ENCODE peak calls at places on chromosome 17, in five cellular contexts. Z is fibroblast of the aortic adventitia, T is upper lobe of right lung, D is endodermal cell, U is adrenal gland. H is an unnamed sample.

GRCh38 chr17:11898526-11899235 is 98.6 kb downstream of the ZNF18 start:
- DNase-seq in Z (no peak), T (no peak), D (peak; percentile 12), U (no peak), H (no peak)

GRCh38 chr17:78390241-78391050 is 12.0 kb downstream of the PGS1 start:
- DNase-seq in Z (peak; percentile 87), T (no peak), D (peak; percentile 90), U (no peak), H (no peak)

GRCh38 chr17:27496005-27496404 is 39.8 kb downstream of the KSR1 start:
- DNase-seq in Z (no peak), T (no peak), D (no peak), U (no peak), H (no peak)

GRCh38 chr17:50725769-50726655 is 6.6 kb downstream of the LUC7L3 start:
- DNase-seq in Z (no peak), T (no peak), D (peak; percentile 43), U (no peak), H (no peak)

GRCh38 chr17:42248351-42249179 is 27.6 kb downstream of the STAT5B start:
- DNase-seq in Z (peak; percentile 98), T (no peak), D (no peak), U (peak; percentile 94), H (peak; percentile 89)

GRCh38 chr17:64653325-64653984 is 8.7 kb downstream of the SMURF2 start:
- DNase-seq in Z (peak; percentile 66), T (no peak), D (no peak), U (no peak), H (no peak)

GRCh38 chr17:16100737-16101400 is 101.2 kb downstream of the TTC19 start:
- DNase-seq in Z (peak; percentile 13), T (no peak), D (no peak), U (no peak), H (no peak)

GRCh38 chr17:2749058-2749783 is at the start of gene CCDC92B:
- DNase-seq in Z (no peak), T (no peak), D (peak; percentile 74), U (no peak), H (no peak)

GRCh38 chr17:17883801-17884200 is 47.0 kb upstream of the SREBF1 start:
- DNase-seq in Z (no peak), T (no peak), D (no peak), U (no peak), H (no peak)

GRCh38 chr17:17236295-17237025 is 508 bp downstream of the FLCN start:
- DNase-seq in Z (peak; percentile 29), T (no peak), D (no peak), U (no peak), H (no peak)

GRCh38 chr17:1083451-1084187 is 86.7 kb downstream of the TIMM22 start:
- DNase-seq in Z (no peak), T (no peak), D (no peak), U (no peak), H (no peak)

GRCh38 chr17:77095461-77095860 is 45.3 kb upstream of the SEC14L1 start:
- DNase-seq in Z (no peak), T (no peak), D (no peak), U (no peak), H (no peak)

GRCh38 chr17:78852709-78853111 is 12.1 kb upstream of the USP36 start:
- DNase-seq in Z (no peak), T (no peak), D (peak; percentile 78), U (no peak), H (no peak)

GRCh38 chr17:16352303-16352837 is 899 bp downstream of the CENPV start:
- DNase-seq in Z (peak; percentile 27), T (peak; percentile 65), D (peak; percentile 85), U (peak; percentile 49), H (peak; percentile 63)

GRCh38 chr17:42754782-42755181 is 6.2 kb upstream of the RAMP2 start:
- DNase-seq in Z (peak; percentile 83), T (no peak), D (no peak), U (no peak), H (peak; percentile 92)

GRCh38 chr17:79617740-79618382 is 7.0 kb upstream of the RBFOX3 start:
- DNase-seq in Z (no peak), T (peak; percentile 54), D (peak; percentile 40), U (no peak), H (peak; percentile 63)

GRCh38 chr17:65039349-65039988 is 17.1 kb downstream of the GNA13 start:
- DNase-seq in Z (no peak), T (no peak), D (no peak), U (no peak), H (no peak)

GRCh38 chr17:73589096-73589980 is 54.9 kb downstream of the SDK2 start:
- DNase-seq in Z (no peak), T (no peak), D (peak; percentile 97), U (no peak), H (no peak)

GRCh38 chr17:75720656-75721462 is at the start of gene ITGB4:
- DNase-seq in Z (no peak), T (peak; percentile 91), D (peak; percentile 97), U (no peak), H (no peak)
- H3K4me3 ChIP-seq in Z (no peak within 1 kb of the TSS), T (peak within 1 kb of the TSS; percentile 57), D (peak within 1 kb of the TSS; percentile 35), U (peak within 1 kb of the TSS; percentile 62), H (peak within 1 kb of the TSS; percentile 34)

GRCh38 chr17:57261084-57261461 is 4.8 kb downstream of the MSI2 start:
- DNase-seq in Z (no peak), T (no peak), D (peak; percentile 13), U (no peak), H (no peak)

GRCh38 chr17:57262557-57262956 is 6.2 kb downstream of the MSI2 start:
- DNase-seq in Z (no peak), T (no peak), D (peak; percentile 3), U (no peak), H (no peak)

GRCh38 chr17:57259817-57260216 is 3.5 kb downstream of the MSI2 start:
- DNase-seq in Z (no peak), T (no peak), D (peak; percentile 36), U (no peak), H (no peak)

GRCh38 chr17:57257911-57258885 is 1.9 kb downstream of the MSI2 start:
- DNase-seq in Z (peak; percentile 8), T (no peak), D (peak; percentile 78), U (no peak), H (no peak)

DNA sequence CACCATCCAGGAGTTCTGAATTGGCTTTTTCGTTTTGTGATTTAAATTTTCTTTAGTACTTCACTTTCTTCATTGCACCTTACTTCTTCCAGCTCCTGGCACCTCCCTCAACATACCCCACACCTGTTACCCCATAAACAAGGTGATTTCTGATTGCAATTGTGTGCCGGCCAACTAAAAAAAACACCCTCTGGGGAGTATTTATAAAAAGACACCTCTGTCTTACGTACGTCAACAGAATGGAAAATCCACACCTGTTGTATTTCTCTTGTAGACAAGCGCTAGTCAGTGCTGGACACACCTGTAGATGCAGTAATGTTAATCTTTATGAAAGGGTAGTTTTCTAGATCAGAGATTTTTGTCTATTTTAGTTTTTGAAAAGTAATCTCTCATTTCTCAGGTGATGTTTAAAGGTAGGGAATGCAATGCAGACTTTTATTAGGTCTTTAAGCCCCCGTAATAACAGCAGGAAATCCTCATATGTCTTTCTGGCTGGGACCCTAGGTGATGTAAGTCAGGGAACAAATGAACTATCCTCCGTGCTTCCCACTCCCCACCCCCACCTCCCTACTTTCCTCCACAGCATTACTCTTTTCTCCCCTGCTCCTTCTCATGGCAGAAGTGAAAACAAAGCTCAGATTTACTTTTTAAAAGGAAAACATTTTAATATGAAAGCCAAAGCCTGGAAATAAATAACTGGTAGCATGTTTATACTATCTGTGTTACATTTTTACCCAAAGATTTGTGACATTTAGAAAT is 4.2 kb downstream of the MSI2 start:
- DNase-seq in Z (no peak), T (no peak), D (peak; percentile 22), U (no peak), H (no peak)
- H3K4me3 ChIP-seq in Z (no peak overlapping the region), T (no peak overlapping the region), D (peak overlapping the region; percentile 90), U (peak overlapping the region; percentile 36), H (no peak overlapping the region)

GRCh38 chr17:49497147-49498036 is 2.3 kb downstream of the NGFR start:
- DNase-seq in Z (no peak), T (no peak), D (peak; percentile 94), U (peak; percentile 64), H (peak; percentile 76)

GRCh38 chr17:49495842-49496182 is 719 bp downstream of the NGFR start:
- DNase-seq in Z (no peak), T (no peak), D (peak; percentile 81), U (no peak), H (no peak)

GRCh38 chr17:49496183-49496865 is 1.2 kb downstream of the NGFR start:
- DNase-seq in Z (peak; percentile 37), T (peak; percentile 87), D (peak; percentile 96), U (peak; percentile 68), H (peak; percentile 75)

GRCh38 chr17:49498037-49498615 is 3.0 kb downstream of the NGFR start:
- DNase-seq in Z (no peak), T (no peak), D (peak; percentile 88), U (no peak), H (no peak)

DNA sequence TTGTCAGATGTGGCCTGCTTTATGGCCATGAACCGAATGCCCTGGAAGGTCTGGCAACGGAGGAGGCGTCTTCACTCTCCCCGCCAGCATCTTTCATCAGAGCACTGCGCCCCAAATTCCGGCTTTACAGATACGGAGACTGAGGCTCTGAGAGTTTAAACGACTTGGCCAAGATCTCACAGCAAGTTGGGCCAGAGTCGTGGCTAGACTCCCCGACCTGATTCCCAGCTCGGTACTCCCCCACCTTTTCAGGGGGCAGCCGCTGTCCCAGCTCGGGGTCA is 1.7 kb downstream of the NGFR start:
- DNase-seq in Z (no peak), T (no peak), D (no peak), U (no peak), H (no peak)
- H3K4me3 ChIP-seq in Z (peak overlapping the region; percentile 44), T (peak overlapping the region; percentile 37), D (peak overlapping the region; percentile 70), U (peak overlapping the region; percentile 50), H (peak overlapping the region; percentile 63)

GRCh38 chr17:82361885-82362633 is 3.0 kb downstream of the TEX19 start:
- DNase-seq in Z (no peak), T (no peak), D (peak; percentile 40), U (no peak), H (no peak)

GRCh38 chr17:82357394-82357793 is 1.7 kb upstream of the TEX19 start:
- DNase-seq in Z (no peak), T (no peak), D (no peak), U (no peak), H (no peak)

GRCh38 chr17:82356845-82357355 is 2.1 kb upstream of the TEX19 start:
- DNase-seq in Z (no peak), T (peak; percentile 76), D (peak; percentile 88), U (no peak), H (no peak)

GRCh38 chr17:82356028-82356427 is 3.0 kb upstream of the TEX19 start:
- DNase-seq in Z (peak; percentile 52), T (peak; percentile 81), D (peak; percentile 54), U (no peak), H (no peak)

GRCh38 chr17:82358467-82359350 is at the start of gene TEX19:
- DNase-seq in Z (no peak), T (no peak), D (peak; percentile 68), U (no peak), H (no peak)
- H3K4me3 ChIP-seq in Z (no peak within 1 kb of the TSS), T (no peak within 1 kb of the TSS), D (no peak within 1 kb of the TSS), U (no peak within 1 kb of the TSS), H (no peak within 1 kb of the TSS)

GRCh38 chr17:60743812-60744211 is 66.2 kb downstream of the BCAS3 start:
- DNase-seq in Z (peak; percentile 8), T (no peak), D (no peak), U (no peak), H (no peak)
- H3K4me3 ChIP-seq in Z (no peak overlapping the region), T (peak overlapping the region; percentile 22), D (no peak overlapping the region), U (no peak overlapping the region), H (peak overlapping the region; percentile 27)

GRCh38 chr17:7589891-7590611 is at the start of gene SOX15:
- DNase-seq in Z (no peak), T (no peak), D (peak; percentile 91), U (no peak), H (no peak)
- H3K4me3 ChIP-seq in Z (peak within 1 kb of the TSS; percentile 38), T (peak within 1 kb of the TSS; percentile 28), D (peak within 1 kb of the TSS; percentile 45), U (peak within 1 kb of the TSS; percentile 12), H (peak within 1 kb of the TSS; percentile 62)

H was measured in tibial artery.